ENCODE peak calls at places on chromosomes 12 and 14, in four cellular contexts. K, C, G and E are unnamed samples.

GRCh38 chr12:52651726-52652261 is at the start of gene KRT2:
- DNase-seq in K (no peak), C (no peak), G (no peak), E (no peak)

GRCh38 chr14:84442481-84442880 is 1087.5 kb upstream of the FLRT2 start:
- DNase-seq in K (no peak), C (no peak), G (no peak), E (peak)

GRCh38 chr12:24937553-24938244 is 11.2 kb downstream of the BCAT1 start:
- DNase-seq in K (no peak), C (no peak), G (peak), E (no peak)

GRCh38 chr12:5259523-5259922 is 172.4 kb upstream of the NTF3 start:
- DNase-seq in K (no peak), C (no peak), G (no peak), E (no peak)

GRCh38 chr14:32611752-32612151 is 282.7 kb downstream of the AKAP6 start:
- DNase-seq in K (no peak), C (no peak), G (peak), E (peak)

GRCh38 chr14:34322940-34323418 is 139.1 kb downstream of the SPTSSA start:
- DNase-seq in K (peak), C (peak), G (peak), E (peak)

GRCh38 chr12:119870462-119870861 is 6.7 kb downstream of the CIT start:
- DNase-seq in K (no peak), C (no peak), G (peak), E (no peak)

GRCh38 chr12:105967038-105967776 is 171.5 kb downstream of the NUAK1 start:
- DNase-seq in K (no peak), C (no peak), G (peak), E (peak)

GRCh38 chr12:45234134-45234865 is 18.4 kb downstream of the ANO6 start:
- DNase-seq in K (peak), C (no peak), G (peak), E (peak)

GRCh38 chr12:75771023-75771422 is 259.6 kb upstream of the KRR1 start:
- DNase-seq in K (no peak), C (no peak), G (no peak), E (no peak)

GRCh38 chr12:118591-118990 is 52.0 kb downstream of the IQSEC3 start:
- DNase-seq in K (no peak), C (no peak), G (no peak), E (no peak)

GRCh38 chr12:84572186-84572585 is 340.4 kb downstream of the SLC6A15 start:
- DNase-seq in K (no peak), C (no peak), G (no peak), E (no peak)

GRCh38 chr14:22994762-22995275 is 12.5 kb upstream of the AJUBA start:
- DNase-seq in K (no peak), C (no peak), G (peak), E (peak)

GRCh38 chr12:18797604-18798003 is 59.7 kb downstream of the CAPZA3 start:
- DNase-seq in K (no peak), C (no peak), G (no peak), E (no peak)

GRCh38 chr12:4355150-4355842 is 24.2 kb downstream of the FGF23 start:
- DNase-seq in K (no peak), C (no peak), G (no peak), E (no peak)

DNA sequence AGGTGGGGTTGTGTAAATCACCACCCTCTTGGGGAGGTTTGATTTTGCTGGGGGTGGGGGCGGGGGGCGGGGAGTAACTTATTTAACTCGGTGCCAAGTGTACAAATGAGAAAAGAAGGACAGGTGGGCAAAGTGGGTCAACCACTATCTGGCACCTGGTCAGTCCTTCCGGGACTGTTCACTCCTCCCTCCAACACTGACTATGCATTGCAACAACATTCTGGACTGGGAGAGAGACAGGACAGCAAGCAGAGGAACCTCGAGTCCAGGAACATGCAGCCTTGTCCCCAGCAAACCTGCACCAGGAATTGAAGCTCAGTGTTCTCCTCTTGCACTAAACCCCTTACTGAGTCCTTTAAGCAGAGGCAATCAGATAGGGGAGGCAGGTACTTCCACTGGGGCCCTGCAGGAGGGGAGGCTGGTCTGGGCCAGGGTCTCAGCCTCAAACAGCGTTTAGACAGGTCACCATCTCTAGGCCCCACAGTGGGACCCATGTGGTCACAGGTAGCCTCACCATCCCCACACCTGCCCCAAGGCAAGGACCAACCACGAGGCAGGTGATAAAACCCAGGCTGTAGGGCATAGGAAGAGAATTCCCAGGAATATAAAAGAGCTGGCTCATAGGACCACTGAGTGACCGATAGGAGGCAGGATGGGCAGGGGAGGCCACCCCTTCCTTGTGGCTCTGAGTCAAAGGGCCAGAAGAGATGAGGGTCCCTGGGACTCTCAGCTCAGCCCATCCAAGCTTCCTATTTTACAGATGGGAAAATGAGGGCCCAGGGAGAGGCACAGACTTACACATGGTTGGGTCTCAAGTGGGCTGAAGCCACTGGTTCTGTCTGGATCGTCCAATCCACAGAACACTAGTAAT is 9.8 kb downstream of the CCDC85C start:
- DNase-seq in K (no peak), C (no peak), G (no peak), E (no peak)
- H3K4me3 ChIP-seq in K (no peak), C (no peak), G (no peak), E (no peak)

DNA sequence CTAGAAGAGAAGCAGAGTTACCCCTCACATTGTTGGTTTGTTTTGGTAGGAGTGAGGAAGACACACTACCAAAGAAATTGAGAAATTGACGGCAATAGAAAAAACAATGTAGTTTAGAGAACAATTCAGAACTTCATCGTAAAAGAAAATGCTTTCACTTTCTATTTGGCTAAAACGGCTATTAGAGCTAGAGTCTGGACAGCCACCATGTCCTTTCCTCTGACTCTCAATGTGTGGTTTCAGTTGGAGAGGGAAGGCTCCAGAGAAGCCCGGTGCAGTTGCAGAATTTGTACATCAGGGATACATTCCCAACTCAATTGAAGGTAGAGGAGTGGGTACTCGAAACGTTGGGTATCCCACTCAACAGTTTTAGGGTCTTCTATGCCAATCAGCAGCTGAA is 535.3 kb downstream of the GALC start:
- DNase-seq in K (no peak), C (no peak), G (peak), E (no peak)
- H3K4me3 ChIP-seq in K (no peak), C (no peak), G (peak), E (no peak)

DNA sequence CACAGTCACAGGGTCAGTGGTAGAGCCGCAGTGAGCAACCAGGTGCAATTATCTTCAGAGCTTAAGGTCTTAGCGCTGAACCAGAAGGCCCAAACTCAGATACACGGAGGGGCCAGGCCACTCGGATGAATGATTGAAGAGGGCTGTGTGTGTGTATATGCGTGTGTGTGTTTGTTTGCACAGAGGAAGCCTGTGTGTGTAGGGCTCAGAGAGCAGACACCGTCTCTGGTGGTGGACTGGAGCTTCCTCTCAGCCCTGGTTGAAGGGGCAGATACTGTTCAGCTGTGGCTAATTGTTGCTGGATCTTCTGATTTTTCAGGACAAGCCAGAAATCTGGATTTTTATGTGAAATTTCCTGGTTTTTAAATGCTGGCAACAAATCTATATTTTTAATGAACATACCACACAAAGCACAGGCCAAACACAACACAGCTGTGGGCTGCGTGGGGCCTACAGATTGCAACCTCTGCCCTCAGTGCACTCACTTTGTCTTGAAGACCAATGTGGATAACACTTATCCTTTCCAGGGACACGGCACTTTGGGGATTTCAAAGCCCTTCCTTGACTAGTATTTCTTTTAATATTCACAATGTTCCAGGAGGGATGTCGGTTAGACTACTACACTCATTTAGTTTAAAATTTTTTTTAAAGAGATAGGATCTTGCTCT is 94.4 kb upstream of the NRXN3 start:
- DNase-seq in K (no peak), C (no peak), G (no peak), E (no peak)
- H3K4me3 ChIP-seq in K (no peak), C (no peak), G (no peak), E (no peak)

DNA sequence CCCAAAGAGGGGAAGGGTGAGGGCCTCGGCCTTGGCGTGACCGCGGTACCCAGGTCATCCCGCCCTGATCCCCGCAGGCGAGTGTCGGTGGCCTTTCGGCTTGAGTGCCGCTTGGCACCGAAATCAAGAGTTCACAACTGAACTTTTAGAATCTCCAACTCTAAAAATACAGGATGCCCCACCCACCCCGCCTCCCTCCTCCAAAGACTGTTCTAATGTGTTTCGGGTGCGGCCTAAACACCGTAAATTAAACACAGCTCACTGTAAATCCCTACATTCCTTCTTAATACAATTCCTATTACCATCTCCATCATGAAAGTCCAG is 11.4 kb downstream of the SCNN1A start:
- DNase-seq in K (no peak), C (no peak), G (no peak), E (no peak)
- H3K4me3 ChIP-seq in K (peak), C (peak), G (peak), E (no peak)

GRCh38 chr14:90454041-90455000 is 57.5 kb downstream of the CALM1 start:
- DNase-seq in K (peak), C (peak), G (peak), E (peak)
- H3K4me3 ChIP-seq in K (no peak), C (peak), G (peak), E (peak)

GRCh38 chr12:54414191-54414525 is 4.9 kb downstream of the ITGA5 start:
- DNase-seq in K (no peak), C (no peak), G (no peak), E (no peak)

GRCh38 chr12:54416908-54417603 is 2.0 kb downstream of the ITGA5 start:
- DNase-seq in K (no peak), C (no peak), G (peak), E (peak)

GRCh38 chr12:54417712-54418440 is 1.2 kb downstream of the ITGA5 start:
- DNase-seq in K (no peak), C (no peak), G (no peak), E (no peak)

GRCh38 chr12:54413284-54414190 is 5.5 kb downstream of the ITGA5 start:
- DNase-seq in K (no peak), C (peak), G (no peak), E (peak)

GRCh38 chr12:54415223-54415929 is 3.7 kb downstream of the ITGA5 start:
- DNase-seq in K (no peak), C (no peak), G (no peak), E (no peak)
- H3K4me3 ChIP-seq in K (no peak), C (no peak), G (peak), E (no peak)

GRCh38 chr12:22535478-22535877 is 8.9 kb downstream of the C2CD5 start:
- DNase-seq in K (no peak), C (no peak), G (no peak), E (no peak)

GRCh38 chr12:22537000-22537544 is 7.3 kb downstream of the C2CD5 start:
- DNase-seq in K (no peak), C (no peak), G (no peak), E (no peak)

GRCh38 chr12:22538336-22538735 is 6.0 kb downstream of the C2CD5 start:
- DNase-seq in K (no peak), C (no peak), G (no peak), E (no peak)

GRCh38 chr12:22541496-22541895 is 2.8 kb downstream of the C2CD5 start:
- DNase-seq in K (no peak), C (no peak), G (peak), E (peak)

GRCh38 chr12:22539055-22539454 is 5.3 kb downstream of the C2CD5 start:
- DNase-seq in K (no peak), C (no peak), G (no peak), E (no peak)
- H3K4me3 ChIP-seq in K (no peak), C (no peak), G (no peak), E (no peak)